ENCODE peak calls at places on chromosomes 3 and 15, in ten cellular contexts. H is suprapubic skin, S is A549, T is tibial nerve, J is transverse colon, U is SK-N-SH, K is K562, Z is upper lobe of left lung, X is sigmoid colon, Y is ovary. F is an unnamed sample.

GRCh38 chr3:43117257-43117656 is 11.4 kb upstream of the POMGNT2 start:
- DNase-seq in H (no peak), S (no peak), T (no peak), J (no peak), U (no peak), K (no peak), Z (no peak), X (no peak), Y (no peak), F (peak; percentile 57)

GRCh38 chr3:128215290-128215689 is 62.0 kb downstream of the EEFSEC start:
- DNase-seq in H (no peak), S (no peak), T (no peak), J (no peak), U (no peak), K (no peak), Z (no peak), X (no peak), Y (no peak), F (no peak)

GRCh38 chr3:123723527-123724168 is 138.8 kb upstream of the HACD2 start:
- DNase-seq in H (no peak), S (peak; percentile 78), T (no peak), J (peak; percentile 49), U (peak; percentile 67), K (peak; percentile 51), Z (no peak), X (peak; percentile 79), Y (no peak), F (no peak)

GRCh38 chr3:64878372-64878771 is 190.6 kb upstream of the ADAMTS9 start:
- DNase-seq in H (no peak), S (no peak), T (no peak), J (no peak), U (no peak), K (no peak), Z (no peak), X (no peak), Y (no peak), F (no peak)

GRCh38 chr15:45091581-45091980 is 22.4 kb downstream of the DUOX2 start:
- DNase-seq in H (no peak), S (no peak), T (no peak), J (no peak), U (no peak), K (no peak), Z (no peak), X (no peak), Y (peak; percentile 4), F (no peak)

GRCh38 chr3:119647843-119648575 is 12.4 kb downstream of the POPDC2 start:
- DNase-seq in H (no peak), S (no peak), T (no peak), J (no peak), U (no peak), K (no peak), Z (no peak), X (no peak), Y (no peak), F (no peak)

GRCh38 chr3:24020036-24020691 is 75.1 kb downstream of the NR1D2 start:
- DNase-seq in H (no peak), S (no peak), T (no peak), J (no peak), U (no peak), K (no peak), Z (peak; percentile 73), X (no peak), Y (no peak), F (no peak)

GRCh38 chr15:37135225-37135624 is 34.9 kb upstream of the MEIS2 start:
- DNase-seq in H (no peak), S (no peak), T (no peak), J (no peak), U (no peak), K (peak; percentile 49), Z (no peak), X (no peak), Y (no peak), F (no peak)

GRCh38 chr15:52291204-52291603 is 4.4 kb downstream of the MYO5C start:
- DNase-seq in H (no peak), S (no peak), T (no peak), J (no peak), U (no peak), K (no peak), Z (no peak), X (no peak), Y (no peak), F (no peak)

GRCh38 chr15:67120839-67121540 is 55.6 kb downstream of the SMAD3 start:
- DNase-seq in H (peak; percentile 94), S (peak; percentile 87), T (peak; percentile 82), J (peak; percentile 91), U (peak; percentile 74), K (peak; percentile 63), Z (peak; percentile 94), X (peak; percentile 96), Y (peak; percentile 94), F (peak; percentile 98)

GRCh38 chr3:88005066-88005465 is 53.7 kb downstream of the CGGBP1 start:
- DNase-seq in H (no peak), S (peak; percentile 27), T (no peak), J (no peak), U (no peak), K (no peak), Z (no peak), X (no peak), Y (no peak), F (no peak)

GRCh38 chr15:76107169-76107568 is 47.4 kb downstream of the TMEM266 start:
- DNase-seq in H (no peak), S (no peak), T (no peak), J (no peak), U (no peak), K (no peak), Z (no peak), X (no peak), Y (no peak), F (no peak)
- TF ChIP-seq EP300 in H (no peak), S (no peak), T (no peak), J (no peak), U (no peak), K (no peak), Z (no peak), X (no peak), Y (no peak), F (no peak)

DNA sequence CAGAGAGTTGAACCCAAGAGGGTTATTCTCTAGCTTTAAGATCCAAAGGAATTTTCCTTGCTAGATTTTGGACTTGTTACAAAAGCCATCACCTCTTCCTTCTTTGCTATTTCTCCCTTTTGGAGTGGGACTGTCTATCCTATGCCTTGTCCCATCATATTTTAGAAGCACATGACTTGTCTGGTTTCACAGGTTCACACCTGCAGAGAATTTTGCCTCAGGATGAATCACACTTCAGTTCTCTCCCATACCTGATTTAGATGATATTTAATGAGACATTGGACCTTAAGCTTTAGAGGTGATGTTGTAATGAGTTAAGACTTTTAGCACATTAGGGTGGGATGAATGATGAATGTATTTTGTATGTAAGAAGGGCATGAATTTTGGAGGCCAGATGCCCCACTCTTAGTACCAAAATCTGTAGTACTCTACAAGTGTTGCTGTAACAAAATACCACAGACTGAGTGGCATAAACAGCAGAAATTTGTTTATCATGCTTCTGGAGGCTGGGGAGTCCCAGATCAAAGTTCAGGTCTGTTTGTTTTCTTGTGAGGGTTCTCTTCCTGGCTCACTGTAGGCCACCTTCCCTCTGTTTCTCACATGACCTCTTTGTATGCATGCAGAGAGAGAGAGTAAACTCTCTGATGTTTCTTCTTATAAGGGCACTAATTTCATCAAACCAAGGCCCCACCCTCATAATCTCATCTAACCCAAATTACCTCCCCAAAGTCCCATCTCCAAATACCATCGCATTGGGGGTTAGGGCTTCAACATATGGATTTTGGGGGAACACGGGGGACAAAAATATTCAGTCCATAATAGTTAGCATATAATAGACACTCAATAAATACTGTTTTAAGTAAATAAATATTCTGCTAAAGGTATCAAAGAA is 10.0 kb downstream of the LNP1 start:
- DNase-seq in H (no peak), S (no peak), T (no peak), J (no peak), U (no peak), K (no peak), Z (no peak), X (no peak), Y (no peak), F (no peak)
- H3K4me1 ChIP-seq in H (no peaks in the 10 kb centered on the region), S (no peaks in the 10 kb centered on the region), T (no peaks in the 10 kb centered on the region), J (no peaks in the 10 kb centered on the region), U (no peaks in the 10 kb centered on the region), K (no peaks in the 10 kb centered on the region), Z (no peaks in the 10 kb centered on the region), X (no peaks in the 10 kb centered on the region), Y (no peaks in the 10 kb centered on the region), F (no peaks in the 10 kb centered on the region)

GRCh38 chr15:84911879-84912660 is 27.6 kb downstream of the SLC28A1 start:
- DNase-seq in H (peak; percentile 89), S (peak; percentile 89), T (peak; percentile 78), J (peak; percentile 61), U (no peak), K (no peak), Z (no peak), X (peak; percentile 97), Y (peak; percentile 91), F (peak; percentile 95)
- TF ChIP-seq EP300 in H (no peak), S (peak; percentile 56), T (no peak), J (no peak), U (no peak), K (no peak), Z (no peak), X (no peak), Y (peak; percentile 43), F (no peak)

GRCh38 chr3:55557549-55557948 is 70.4 kb upstream of the WNT5A start:
- DNase-seq in H (no peak), S (no peak), T (no peak), J (no peak), U (no peak), K (no peak), Z (no peak), X (no peak), Y (no peak), F (no peak)

GRCh38 chr3:55562672-55563071 is 75.6 kb upstream of the WNT5A start:
- DNase-seq in H (no peak), S (no peak), T (no peak), J (no peak), U (no peak), K (no peak), Z (no peak), X (no peak), Y (no peak), F (no peak)

GRCh38 chr3:55558316-55558715 is 71.2 kb upstream of the WNT5A start:
- DNase-seq in H (no peak), S (no peak), T (no peak), J (no peak), U (no peak), K (no peak), Z (no peak), X (no peak), Y (no peak), F (no peak)

GRCh38 chr3:55556622-55557531 is 69.8 kb upstream of the WNT5A start:
- DNase-seq in H (no peak), S (no peak), T (no peak), J (no peak), U (no peak), K (no peak), Z (no peak), X (no peak), Y (no peak), F (no peak)

DNA sequence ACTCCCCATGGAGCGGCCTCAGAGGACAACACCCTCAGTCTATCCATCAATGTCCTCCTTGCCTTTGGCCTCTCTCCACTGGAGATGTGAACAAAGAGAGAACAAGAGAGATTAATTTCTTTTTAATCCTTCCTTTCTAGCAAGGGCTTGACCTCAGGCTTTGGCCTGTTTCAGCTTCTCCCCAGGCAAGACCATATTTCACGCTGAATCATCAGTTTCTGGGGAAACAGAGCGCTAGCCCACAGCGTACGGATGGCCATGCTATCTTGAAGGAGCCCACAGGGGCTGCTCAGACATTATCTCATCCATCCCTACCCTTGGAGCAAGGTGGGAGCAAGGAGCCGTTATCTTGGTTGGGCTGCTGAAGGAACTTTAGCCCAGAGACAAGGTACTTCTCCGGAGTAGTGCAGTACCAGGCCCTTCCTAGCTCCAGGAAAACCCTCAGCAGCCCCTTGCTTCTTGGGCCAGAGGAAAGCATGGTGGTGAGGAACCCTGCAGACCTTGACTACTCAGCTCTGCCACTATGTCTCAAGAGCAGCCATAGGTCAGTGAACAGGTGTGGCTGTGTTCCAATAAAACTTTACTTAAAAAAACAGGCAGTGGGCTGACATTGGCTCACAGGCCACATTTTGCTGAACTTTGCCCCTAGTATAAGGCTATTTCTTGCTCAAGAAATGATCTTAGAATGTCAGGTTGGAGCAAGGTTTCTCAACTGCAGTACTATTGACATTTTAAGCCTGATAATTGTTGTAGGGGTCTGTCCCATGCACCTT is 72.7 kb upstream of the WNT5A start:
- DNase-seq in H (no peak), S (no peak), T (no peak), J (no peak), U (no peak), K (no peak), Z (no peak), X (no peak), Y (no peak), F (no peak)
- H3K4me1 ChIP-seq in H (no peaks in the 10 kb centered on the region), S (no peaks in the 10 kb centered on the region), T (no peaks in the 10 kb centered on the region), J (no peaks in the 10 kb centered on the region), U (no peaks in the 10 kb centered on the region), K (no peaks in the 10 kb centered on the region), Z (no peaks in the 10 kb centered on the region), X (peaks cover 16% of the 10 kb centered on the region), Y (peaks cover 4% of the 10 kb centered on the region), F (peaks cover 33% of the 10 kb centered on the region)